ENCODE peak calls at places on chromosomes 6 and 20, in four cellular contexts. One of them, this sample, is unnamed.

GRCh38 chr20:10427060-10427692 is 6.8 kb downstream of the MKKS start:
- DNase-seq in pons: peak
- DNase-seq in endothelial cell: peak
- DNase-seq in stimulated activated CD8-positive, alpha-beta memory T cell treated with anti-CD3 and anti-CD28 coated beads, Interleukin-7, amount 100 ng/mL, for 4 hours: peak
- DNase-seq in this sample: peak

GRCh38 chr20:48285656-48286055 is 500.4 kb upstream of the SULF2 start:
- DNase-seq in pons: no peak
- DNase-seq in endothelial cell: no peak
- DNase-seq in stimulated activated CD8-positive, alpha-beta memory T cell treated with anti-CD3 and anti-CD28 coated beads, Interleukin-7, amount 100 ng/mL, for 4 hours: no peak
- DNase-seq in this sample: no peak

GRCh38 chr20:34997171-34997570 is 41.5 kb downstream of the MYH7B start:
- DNase-seq in pons: no peak
- DNase-seq in endothelial cell: no peak
- DNase-seq in stimulated activated CD8-positive, alpha-beta memory T cell treated with anti-CD3 and anti-CD28 coated beads, Interleukin-7, amount 100 ng/mL, for 4 hours: no peak
- DNase-seq in this sample: no peak

GRCh38 chr20:62635852-62636251 is 6.5 kb upstream of the SLCO4A1 start:
- DNase-seq in pons: no peak
- DNase-seq in endothelial cell: no peak
- DNase-seq in stimulated activated CD8-positive, alpha-beta memory T cell treated with anti-CD3 and anti-CD28 coated beads, Interleukin-7, amount 100 ng/mL, for 4 hours: no peak
- DNase-seq in this sample: no peak

GRCh38 chr6:32186496-32186840 is 2.4 kb upstream of the AGER start:
- DNase-seq in stimulated activated CD8-positive, alpha-beta memory T cell treated with anti-CD3 and anti-CD28 coated beads, Interleukin-7, amount 100 ng/mL, for 4 hours: no peak
- DNase-seq in endothelial cell: no peak
- DNase-seq in pons: no peak
- DNase-seq in this sample: no peak

GRCh38 chr20:16803965-16804792 is 56.0 kb downstream of the OTOR start:
- DNase-seq in pons: peak
- DNase-seq in endothelial cell: peak
- DNase-seq in stimulated activated CD8-positive, alpha-beta memory T cell treated with anti-CD3 and anti-CD28 coated beads, Interleukin-7, amount 100 ng/mL, for 4 hours: no peak
- DNase-seq in this sample: peak

GRCh38 chr6:157063176-157063934 is 260.0 kb downstream of the TMEM242 start:
- DNase-seq in endothelial cell: no peak
- DNase-seq in stimulated activated CD8-positive, alpha-beta memory T cell treated with anti-CD3 and anti-CD28 coated beads, Interleukin-7, amount 100 ng/mL, for 4 hours: no peak
- DNase-seq in pons: no peak
- DNase-seq in this sample: no peak

GRCh38 chr6:156747715-156748114 is 29.5 kb upstream of the ARID1B start:
- DNase-seq in pons: no peak
- DNase-seq in stimulated activated CD8-positive, alpha-beta memory T cell treated with anti-CD3 and anti-CD28 coated beads, Interleukin-7, amount 100 ng/mL, for 4 hours: no peak
- DNase-seq in endothelial cell: no peak
- DNase-seq in this sample: no peak

GRCh38 chr6:131281471-131282270 is 146.4 kb downstream of the AKAP7 start:
- DNase-seq in stimulated activated CD8-positive, alpha-beta memory T cell treated with anti-CD3 and anti-CD28 coated beads, Interleukin-7, amount 100 ng/mL, for 4 hours: peak
- DNase-seq in pons: peak
- DNase-seq in endothelial cell: peak
- DNase-seq in this sample: peak

GRCh38 chr20:3307078-3307477 is 68.1 kb upstream of the SLC4A11 start:
- DNase-seq in endothelial cell: no peak
- DNase-seq in pons: no peak
- DNase-seq in stimulated activated CD8-positive, alpha-beta memory T cell treated with anti-CD3 and anti-CD28 coated beads, Interleukin-7, amount 100 ng/mL, for 4 hours: no peak
- DNase-seq in this sample: no peak

This sample was measured in activated gamma-delta T cell treated with anti-CD3 and anti-CD28 coated beads, Interleukin-2, amount 50 U/mL, for 16 hours.